ENCODE peak calls at places on chromosome 7, in four cellular contexts. T is thyroid gland, H is MCF 10A, G is RWPE1. C is an unnamed sample.

GRCh38 chr7:5183155-5183554 is 6.9 kb upstream of the WIPI2 start:
- DNase-seq in T (peak; percentile 84), H (peak; percentile 25), G (peak; percentile 44), C (no peak)

GRCh38 chr7:158987691-158988090 is 131.3 kb downstream of the DYNC2I1 start:
- DNase-seq in T (no peak), H (no peak), G (no peak), C (no peak)

GRCh38 chr7:11170863-11171568 is 197.3 kb downstream of the PHF14 start:
- DNase-seq in T (no peak), H (no peak), G (no peak), C (no peak)

GRCh38 chr7:47332213-47332612 is 249.7 kb downstream of the TNS3 start:
- DNase-seq in T (no peak), H (no peak), G (no peak), C (no peak)

GRCh38 chr7:85851571-85852193 is 664.8 kb upstream of the SEMA3D start:
- DNase-seq in T (no peak), H (peak; percentile 17), G (peak; percentile 11), C (no peak)

GRCh38 chr7:82257118-82257695 is 186.4 kb downstream of the CACNA2D1 start:
- DNase-seq in T (no peak), H (no peak), G (no peak), C (no peak)

GRCh38 chr7:150879345-150879744 is 27.0 kb downstream of the AOC1 start:
- DNase-seq in T (no peak), H (no peak), G (no peak), C (no peak)

GRCh38 chr7:6571160-6571779 is 6.0 kb upstream of the ZDHHC4 start:
- DNase-seq in T (no peak), H (peak; percentile 23), G (no peak), C (no peak)

GRCh38 chr7:108014747-108015682 is 12.1 kb upstream of the LAMB1 start:
- DNase-seq in T (no peak), H (peak; percentile 49), G (peak; percentile 48), C (no peak)

GRCh38 chr7:124009321-124009720 is 23.5 kb downstream of the TMEM229A start:
- DNase-seq in T (no peak), H (no peak), G (no peak), C (no peak)

GRCh38 chr7:139774376-139774775 is 3.4 kb downstream of the HIPK2 start:
- DNase-seq in T (no peak), H (peak; percentile 62), G (peak; percentile 38), C (no peak)

GRCh38 chr7:105890290-105890997 is 14.0 kb upstream of the ATXN7L1 start:
- DNase-seq in T (no peak), H (no peak), G (peak; percentile 32), C (no peak)

GRCh38 chr7:124843336-124843735 is 77.7 kb upstream of the GPR37 start:
- DNase-seq in T (no peak), H (no peak), G (no peak), C (no peak)

GRCh38 chr7:25308246-25308645 is 80.0 kb upstream of the NPVF start:
- DNase-seq in T (no peak), H (no peak), G (no peak), C (no peak)

GRCh38 chr7:706721-707120 is 19.8 kb upstream of the DNAAF5 start:
- DNase-seq in T (no peak), H (no peak), G (no peak), C (peak; percentile 56)

GRCh38 chr7:67462781-67463191 is 466.2 kb downstream of the TYW1 start:
- DNase-seq in T (peak; percentile 10), H (no peak), G (no peak), C (no peak)